ENCODE peak calls at places on chromosome 14, in seven cellular contexts. U is IMR-90, S is HCT116, L is K562, O is HepG2, H is H1, F is GM12878. E is an unnamed sample.

GRCh38 chr14:65486856-65487255 is 74.3 kb downstream of the FUT8 start:
- DNase-seq in S (no peak), H (no peak), L (no peak), O (no peak), F (no peak), U (peak; percentile 42), E (no peak)

GRCh38 chr14:104598039-104598438 is 6.5 kb downstream of the TMEM179 start:
- DNase-seq in S (no peak), O (no peak), L (no peak), U (no peak), F (no peak), H (no peak), E (no peak)

GRCh38 chr14:56172571-56172971 is 54.4 kb downstream of the PELI2 start:
- DNase-seq in F (no peak), S (no peak), O (no peak), L (peak; percentile 11), U (peak; percentile 92), H (no peak), E (peak; percentile 87)

GRCh38 chr14:33056213-33056612 is 117.5 kb downstream of the NPAS3 start:
- DNase-seq in U (no peak), L (no peak), F (no peak), H (no peak), S (no peak), O (no peak), E (no peak)

GRCh38 chr14:56874375-56874774 is 64.1 kb upstream of the OTX2 start:
- DNase-seq in O (peak; percentile 18), S (peak; percentile 26), U (no peak), F (no peak), L (peak; percentile 36), H (no peak), E (peak; percentile 2)

GRCh38 chr14:59282366-59282765 is 93.9 kb downstream of the DAAM1 start:
- DNase-seq in H (no peak), O (no peak), S (no peak), U (peak; percentile 79), L (no peak), F (no peak), E (no peak)

GRCh38 chr14:23537351-23538048 is 14.1 kb downstream of the ZFHX2 start:
- DNase-seq in F (no peak), U (peak; percentile 30), H (peak; percentile 88), O (no peak), S (no peak), L (no peak), E (no peak)

GRCh38 chr14:99737451-99737951 is 53.4 kb downstream of the CYP46A1 start:
- DNase-seq in O (no peak), H (no peak), S (no peak), U (no peak), F (no peak), L (no peak), E (peak; percentile 79)

GRCh38 chr14:77301103-77301502 is 19.6 kb downstream of the POMT2 start:
- DNase-seq in H (peak; percentile 83), S (peak; percentile 68), U (peak; percentile 85), O (peak; percentile 75), F (no peak), L (peak; percentile 78), E (peak; percentile 74)

DNA sequence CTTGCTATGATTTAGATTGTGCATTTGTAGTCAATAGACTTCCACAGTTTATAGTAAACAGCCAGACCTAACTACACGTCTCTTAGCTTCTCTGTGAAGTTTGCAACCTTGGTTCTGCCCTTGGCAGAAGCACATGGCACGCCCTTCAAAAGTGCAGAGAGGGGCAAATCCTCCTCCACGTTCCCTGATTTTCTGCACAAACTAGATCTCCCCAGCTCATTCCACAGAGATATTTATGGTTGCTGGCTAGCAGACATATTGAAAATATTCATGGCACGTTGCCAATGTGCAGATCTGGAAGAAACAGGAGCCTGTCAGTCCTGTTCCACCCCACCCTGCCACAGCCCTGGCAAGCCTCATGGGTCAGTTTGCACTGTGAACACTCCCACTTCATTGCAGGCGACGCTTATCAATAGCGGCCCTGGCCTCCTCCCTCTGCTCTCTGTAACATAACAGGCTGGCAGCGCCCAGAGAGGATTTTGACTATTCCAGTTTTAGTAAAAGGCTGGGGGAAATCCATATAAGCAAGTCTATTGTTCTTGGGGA is 6.5 kb upstream of the LGALS3 start:
- DNase-seq in L (no peak), S (no peak), F (no peak), U (peak; percentile 34), O (peak; percentile 34), H (no peak), E (no peak)
- TF ChIP-seq POLR2A in L (no peak), S (no peak), F (no peak), U (no peak), O (no peak), H (no peak), E (no peak)

GRCh38 chr14:21039585-21040369 is 2.4 kb upstream of the RNASE7 start:
- DNase-seq in L (peak; percentile 73), U (peak; percentile 67), F (no peak), H (no peak), O (peak; percentile 85), S (peak; percentile 41), E (peak; percentile 46)
- H2AFZ ChIP-seq in L (peak overlapping the region; percentile 65), U (no peak overlapping the region), F (no peak overlapping the region), H (peak overlapping the region; percentile 68), O (peak overlapping the region; percentile 82), S (no peak overlapping the region), E (no peak overlapping the region)

GRCh38 chr14:52835122-52835903 is 43.9 kb upstream of the GNPNAT1 start:
- DNase-seq in L (peak; percentile 40), S (peak; percentile 57), H (no peak), U (peak; percentile 43), O (no peak), F (no peak), E (no peak)
- H3K9ac ChIP-seq in L (no peak overlapping the region), S (peak overlapping the region; percentile 18), H (no peak overlapping the region), U (peak overlapping the region; percentile 45), O (no peak overlapping the region), F (no peak overlapping the region), E (no peak overlapping the region)

DNA sequence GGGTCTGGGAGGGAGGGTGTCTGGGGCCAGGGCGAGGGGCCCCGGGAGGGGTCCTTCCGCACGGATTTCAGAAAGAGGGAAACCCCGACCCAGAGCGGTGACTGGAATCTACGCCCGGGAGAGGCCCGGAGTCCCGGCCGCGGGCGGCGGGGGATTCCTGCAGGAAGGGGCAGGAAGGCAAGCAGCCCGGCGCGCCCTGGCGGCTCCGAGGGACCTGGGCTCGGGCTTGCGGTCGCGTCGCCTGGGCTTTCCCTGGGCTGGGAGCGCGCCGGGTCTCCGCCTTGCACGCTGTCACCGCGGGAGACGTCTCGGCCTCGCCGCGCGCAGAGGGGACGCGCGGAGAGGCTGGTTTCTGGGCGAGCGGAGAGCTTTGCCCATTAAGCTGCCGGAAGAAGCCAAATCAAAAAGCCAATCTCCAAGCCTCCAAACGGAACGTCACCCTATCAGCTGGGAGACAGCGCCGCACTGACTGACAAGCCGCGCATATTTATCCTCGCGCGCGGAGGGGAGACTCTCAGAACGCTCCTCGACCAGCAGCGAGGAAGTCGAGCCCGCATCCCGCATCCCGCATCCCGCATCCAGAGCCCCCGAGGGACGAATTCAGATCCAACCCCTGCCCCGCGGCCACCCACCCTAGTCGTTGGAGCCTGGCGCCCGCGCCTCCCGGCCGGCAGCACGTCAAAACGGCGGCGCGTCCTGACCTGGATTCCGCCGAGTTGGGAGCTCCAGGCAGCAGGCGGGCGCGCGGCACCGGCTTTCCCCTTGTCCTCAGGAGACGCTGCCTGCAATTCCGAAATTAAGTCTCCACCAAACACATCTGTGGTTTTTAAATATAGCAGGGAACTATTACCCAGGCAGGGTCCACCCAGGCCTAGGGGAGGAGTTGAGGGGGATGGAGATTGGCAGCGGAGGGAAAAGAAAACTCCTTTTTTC is at the start of gene SLC8A3:
- DNase-seq in O (no peak), F (no peak), U (peak; percentile 37), L (no peak), S (no peak), H (no peak), E (peak; percentile 35)
- TF ChIP-seq POLR2A in O (no peak), F (peak; percentile 24), U (no peak), L (no peak), S (no peak), H (no peak), E (no peak)